ENCODE peak calls at places on chromosomes 2 and 18, in eight cellular contexts. N is endothelial cell; J is HL-60; G is GM23248; Y is activated CD4-positive, alpha-beta T cell treated with anti-CD3 and anti-CD28 coated beads, Interleukin-2, amount 50 U/mL, for 24 hours; C is brain microvascular endothelial cell; W is CD8-positive, alpha-beta T cell; A is activated T-cell treated with anti-CD3 and anti-CD28 coated beads for 48 hours. K is an unnamed sample.

GRCh38 chr18:34740101-34740500 is 30.0 kb downstream of the DTNA start:
- DNase-seq in N (no peak), J (no peak), G (no peak), Y (no peak), C (no peak), W (no peak), A (no peak), K (no peak)

GRCh38 chr2:232714969-232715368 is 17.8 kb downstream of the GIGYF2 start:
- DNase-seq in N (no peak), J (no peak), G (peak; percentile 53), Y (no peak), C (no peak), W (no peak), A (no peak), K (no peak)

GRCh38 chr2:176395273-176395854 is 126.1 kb downstream of the MTX2 start:
- DNase-seq in N (no peak), J (no peak), G (no peak), Y (no peak), C (no peak), W (no peak), A (no peak), K (no peak)

GRCh38 chr2:71601136-71602114 is 148.1 kb downstream of the DYSF start:
- DNase-seq in N (no peak), J (no peak), G (no peak), Y (no peak), C (no peak), W (no peak), A (no peak), K (no peak)

GRCh38 chr2:179139506-179139905 is 89.6 kb upstream of the CCDC141 start:
- DNase-seq in N (no peak), J (no peak), G (peak; percentile 5), Y (no peak), C (no peak), W (no peak), A (peak; percentile 26), K (no peak)

GRCh38 chr2:47201224-47201623 is 46.1 kb upstream of the STPG4 start:
- DNase-seq in N (no peak), J (no peak), G (peak; percentile 38), Y (no peak), C (no peak), W (no peak), A (no peak), K (no peak)

GRCh38 chr2:101277111-101277510 is 24.4 kb downstream of the CNOT11 start:
- DNase-seq in N (no peak), J (no peak), G (peak; percentile 28), Y (no peak), C (peak; percentile 19), W (no peak), A (no peak), K (no peak)

GRCh38 chr18:54843302-54843701 is 15.0 kb downstream of the RAB27B start:
- DNase-seq in N (no peak), J (no peak), G (peak; percentile 52), Y (no peak), C (peak; percentile 36), W (no peak), A (no peak), K (no peak)

GRCh38 chr2:58923869-58924268 is 682.7 kb upstream of the FANCL start:
- DNase-seq in N (no peak), J (no peak), G (peak; percentile 96), Y (no peak), C (peak; percentile 89), W (no peak), A (no peak), K (no peak)

GRCh38 chr2:241811209-241811951 is 2.4 kb downstream of the NEU4 start:
- DNase-seq in N (no peak), J (no peak), G (no peak), Y (no peak), C (no peak), W (no peak), A (no peak), K (no peak)

GRCh38 chr2:176092270-176093144 is at the start of gene HOXD13:
- DNase-seq in N (no peak), J (no peak), G (peak; percentile 79), Y (no peak), C (no peak), W (no peak), A (no peak), K (peak; percentile 76)

GRCh38 chr18:55764382-55764781 is 176.4 kb upstream of the TCF4 start:
- DNase-seq in N (no peak), J (no peak), G (no peak), Y (no peak), C (no peak), W (no peak), A (no peak), K (no peak)

GRCh38 chr2:182280128-182280527 is 146.7 kb downstream of the PDE1A start:
- DNase-seq in N (no peak), J (no peak), G (peak; percentile 10), Y (no peak), C (peak; percentile 29), W (no peak), A (no peak), K (no peak)

GRCh38 chr2:203758841-203759691 is 52.6 kb downstream of the CD28 start:
- DNase-seq in N (no peak), J (peak; percentile 28), G (peak; percentile 94), Y (no peak), C (peak; percentile 77), W (no peak), A (no peak), K (no peak)

GRCh38 chr2:241617431-241618154 is 19.4 kb downstream of the THAP4 start:
- DNase-seq in N (no peak), J (no peak), G (no peak), Y (no peak), C (no peak), W (no peak), A (no peak), K (no peak)

GRCh38 chr2:68031546-68032160 is 31.2 kb downstream of the C1D start:
- DNase-seq in N (no peak), J (peak; percentile 7), G (peak; percentile 77), Y (no peak), C (peak; percentile 51), W (no peak), A (no peak), K (no peak)

GRCh38 chr18:5309888-5310470 is 14.5 kb upstream of the ZBTB14 start:
- DNase-seq in N (no peak), J (no peak), G (peak; percentile 3), Y (no peak), C (no peak), W (no peak), A (no peak), K (no peak)

GRCh38 chr2:148167855-148168254 is 147.0 kb downstream of the MBD5 start:
- DNase-seq in N (no peak), J (no peak), G (no peak), Y (no peak), C (no peak), W (no peak), A (no peak), K (no peak)

GRCh38 chr18:78904179-78904531 is 75.5 kb upstream of the SALL3 start:
- DNase-seq in N (no peak), J (no peak), G (no peak), Y (no peak), C (no peak), W (no peak), A (no peak), K (no peak)

GRCh38 chr2:58481670-58482069 is 240.5 kb upstream of the FANCL start:
- DNase-seq in N (no peak), J (no peak), G (no peak), Y (no peak), C (no peak), W (no peak), A (no peak), K (no peak)

GRCh38 chr2:199738723-199739412 is 112.1 kb downstream of the FTCDNL1 start:
- DNase-seq in N (no peak), J (peak; percentile 96), G (peak; percentile 75), Y (no peak), C (no peak), W (no peak), A (no peak), K (no peak)

GRCh38 chr2:203913947-203914346 is 22.6 kb upstream of the ICOS start:
- DNase-seq in N (no peak), J (no peak), G (no peak), Y (no peak), C (no peak), W (no peak), A (no peak), K (no peak)

GRCh38 chr18:76476665-76477561 is 18.1 kb downstream of the ZNF516 start:
- DNase-seq in N (no peak), J (no peak), G (peak; percentile 91), Y (no peak), C (peak; percentile 82), W (no peak), A (no peak), K (no peak)

GRCh38 chr2:121052023-121052422 is 233.0 kb downstream of the TFCP2L1 start:
- DNase-seq in N (no peak), J (no peak), G (no peak), Y (no peak), C (no peak), W (no peak), A (no peak), K (no peak)

GRCh38 chr18:8584798-8585197 is 24.4 kb upstream of the RAB12 start:
- DNase-seq in N (no peak), J (no peak), G (no peak), Y (no peak), C (no peak), W (no peak), A (no peak), K (peak; percentile 19)

GRCh38 chr2:151408788-151409600 is 708 bp upstream of the RIF1 start:
- DNase-seq in N (no peak), J (no peak), G (no peak), Y (no peak), C (no peak), W (no peak), A (no peak), K (peak; percentile 69)

GRCh38 chr2:100929142-100929541 is 72.9 kb upstream of the RPL31 start:
- DNase-seq in N (no peak), J (no peak), G (no peak), Y (no peak), C (no peak), W (no peak), A (no peak), K (no peak)

GRCh38 chr2:172373761-172374160 is 53.6 kb upstream of the ITGA6 start:
- DNase-seq in N (no peak), J (no peak), G (peak; percentile 20), Y (no peak), C (no peak), W (no peak), A (no peak), K (no peak)

GRCh38 chr2:64695656-64696310 is 42.1 kb upstream of the SERTAD2 start:
- DNase-seq in N (no peak), J (no peak), G (peak; percentile 38), Y (no peak), C (no peak), W (no peak), A (no peak), K (no peak)

GRCh38 chr18:14086459-14087231 is 45.6 kb downstream of the ZNF519 start:
- DNase-seq in N (peak; percentile 35), J (no peak), G (peak; percentile 72), Y (no peak), C (peak; percentile 43), W (no peak), A (no peak), K (peak; percentile 47)

GRCh38 chr18:9782073-9782857 is 74.2 kb downstream of the RAB31 start:
- DNase-seq in N (no peak), J (peak; percentile 96), G (peak; percentile 90), Y (no peak), C (peak; percentile 77), W (no peak), A (no peak), K (no peak)

GRCh38 chr2:142557391-142557790 is 320.1 kb upstream of the KYNU start:
- DNase-seq in N (no peak), J (no peak), G (no peak), Y (no peak), C (peak; percentile 46), W (no peak), A (no peak), K (no peak)

GRCh38 chr2:189492451-189492850 is 51.2 kb downstream of the WDR75 start:
- DNase-seq in N (no peak), J (no peak), G (peak; percentile 57), Y (no peak), C (peak; percentile 10), W (no peak), A (no peak), K (no peak)

GRCh38 chr2:186894478-186894877 is 45.5 kb upstream of the ZSWIM2 start:
- DNase-seq in N (no peak), J (no peak), G (no peak), Y (no peak), C (no peak), W (no peak), A (no peak), K (no peak)